ENCODE peak calls at places on chromosomes 12 and 14, in ten cellular contexts. T, Z, M, I, G, K, A, R, S and N are unnamed samples.
A peak's percentile ranks its signal among the peaks of the same experiment; 100 is the strongest.

GRCh38 chr12:1525858-1526257 is 68.5 kb downstream of the FBXL14 start:
- DNase-seq in I (no peak), A (no peak), G (no peak), S (no peak), T (no peak), R (no peak), M (no peak), Z (no peak), K (no peak), N (no peak)

GRCh38 chr12:127943481-127944210 is 323.3 kb upstream of the TMEM132C start:
- DNase-seq in Z (no peak), K (no peak), T (no peak), I (no peak), R (no peak), S (no peak), M (no peak), G (no peak), A (no peak), N (no peak)

GRCh38 chr14:104114421-104115130 is 23.8 kb upstream of the KIF26A start:
- DNase-seq in G (no peak), S (no peak), I (no peak), K (no peak), A (no peak), Z (peak; percentile 22), T (no peak), M (no peak), R (no peak), N (no peak)

GRCh38 chr14:104647467-104648063 is 41.9 kb upstream of the INF2 start:
- DNase-seq in I (no peak), K (no peak), S (no peak), A (no peak), R (no peak), G (no peak), M (no peak), T (no peak), Z (no peak), N (no peak)

GRCh38 chr12:88706286-88706685 is 126.0 kb upstream of the KITLG start:
- DNase-seq in S (no peak), R (no peak), Z (no peak), T (no peak), A (no peak), M (no peak), I (no peak), K (no peak), G (no peak), N (no peak)

GRCh38 chr12:83114042-83114441 is 427.3 kb downstream of the TMTC2 start:
- DNase-seq in M (no peak), Z (no peak), A (no peak), T (no peak), K (no peak), R (no peak), S (no peak), G (peak; percentile 21), I (no peak), N (no peak)

GRCh38 chr14:93989939-93990338 is 7.2 kb upstream of the CCDC197 start:
- DNase-seq in G (no peak), K (no peak), I (no peak), A (no peak), S (no peak), Z (no peak), T (no peak), R (peak; percentile 82), M (no peak), N (no peak)

GRCh38 chr12:39235990-39236767 is 206.7 kb downstream of the KIF21A start:
- DNase-seq in G (no peak), A (no peak), R (no peak), Z (no peak), I (no peak), S (no peak), M (no peak), T (no peak), K (no peak), N (no peak)

GRCh38 chr14:25953532-25954144 is 644.2 kb downstream of the NOVA1 start:
- DNase-seq in K (no peak), I (no peak), A (no peak), R (no peak), Z (no peak), T (peak; percentile 63), M (no peak), G (peak; percentile 1), S (no peak), N (no peak)

GRCh38 chr14:92726135-92726932 is 22.1 kb downstream of the LGMN start:
- DNase-seq in I (peak; percentile 54), S (peak; percentile 87), M (peak; percentile 30), G (peak; percentile 19), A (peak; percentile 52), Z (peak; percentile 82), R (no peak), T (peak; percentile 79), K (peak; percentile 89), N (peak; percentile 92)

GRCh38 chr12:64674367-64674922 is 64.2 kb downstream of the RASSF3 start:
- DNase-seq in A (no peak), I (no peak), K (no peak), S (no peak), R (no peak), G (no peak), M (no peak), Z (no peak), T (no peak), N (no peak)

GRCh38 chr12:6277982-6278438 is 32.5 kb upstream of the PLEKHG6 start:
- DNase-seq in T (peak; percentile 64), S (no peak), I (no peak), K (no peak), M (peak; percentile 78), Z (peak; percentile 68), A (no peak), R (no peak), G (no peak), N (no peak)

GRCh38 chr12:6272300-6273208 is 37.9 kb upstream of the PLEKHG6 start:
- DNase-seq in M (no peak), Z (peak; percentile 40), K (no peak), A (no peak), R (no peak), G (no peak), S (peak; percentile 34), I (no peak), T (peak; percentile 77), N (no peak)

GRCh38 chr14:24426150-24426911 is 3.1 kb downstream of the CBLN3 start:
- DNase-seq in K (no peak), I (no peak), A (no peak), T (no peak), G (no peak), M (no peak), Z (no peak), S (no peak), R (no peak), N (no peak)

GRCh38 chr12:119631930-119632678 is 35.8 kb upstream of the PRKAB1 start:
- DNase-seq in G (no peak), T (no peak), K (no peak), A (no peak), S (no peak), Z (no peak), R (peak; percentile 65), M (no peak), I (no peak), N (no peak)

GRCh38 chr12:6199531-6200265 is 502 bp upstream of the CD9 start:
- DNase-seq in S (peak; percentile 73), I (no peak), T (peak; percentile 66), R (no peak), M (peak; percentile 68), Z (no peak), G (peak; percentile 57), K (no peak), A (peak; percentile 69), N (peak; percentile 46)

GRCh38 chr14:101354726-101355125 is 206.6 kb upstream of the DIO3 start:
- DNase-seq in Z (peak; percentile 13), G (no peak), S (peak; percentile 1), A (no peak), M (no peak), K (no peak), T (no peak), R (no peak), I (no peak), N (no peak)

GRCh38 chr12:97309921-97310320 is 152.7 kb upstream of the RMST start:
- DNase-seq in T (no peak), M (no peak), G (no peak), A (no peak), R (no peak), K (no peak), S (no peak), I (no peak), Z (no peak), N (no peak)

GRCh38 chr14:100774164-100774537 is 47.5 kb downstream of the DLK1 start:
- DNase-seq in S (no peak), I (no peak), A (no peak), R (no peak), T (no peak), Z (peak; percentile 20), K (no peak), G (no peak), M (no peak), N (no peak)

GRCh38 chr14:102498678-102499265 is 10.8 kb downstream of the ANKRD9 start:
- DNase-seq in K (no peak), A (no peak), R (no peak), S (no peak), M (no peak), Z (no peak), G (no peak), I (no peak), T (no peak), N (no peak)
- H3K4me3 ChIP-seq in K (no peak overlapping the region), A (no peak overlapping the region), R (no peak overlapping the region), S (no peak overlapping the region), M (no peak overlapping the region), Z (no peak overlapping the region), G (no peak overlapping the region), I (no peak overlapping the region), T (no peak overlapping the region), N (no peak overlapping the region)

DNA sequence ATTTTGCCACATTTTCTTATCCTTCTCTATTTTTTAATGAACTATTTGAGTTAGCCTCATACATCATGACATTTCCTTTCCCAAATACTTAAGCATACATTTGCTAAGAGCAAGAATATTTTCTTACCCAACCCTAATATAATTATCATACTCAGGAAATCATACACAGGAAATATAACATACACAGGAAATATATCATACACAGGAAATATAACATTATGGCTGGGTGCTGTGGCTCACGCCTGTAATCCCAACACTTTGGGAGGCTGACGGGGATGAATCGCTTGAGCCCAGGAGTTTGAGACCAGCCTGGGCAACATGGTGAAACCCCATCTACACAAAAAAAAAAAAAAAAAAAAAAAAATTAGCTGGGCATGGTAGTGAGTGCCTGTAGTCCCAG is 4.9 kb downstream of the NCKAP1L start:
- DNase-seq in M (no peak), G (no peak), Z (no peak), K (no peak), A (no peak), R (no peak), S (no peak), T (no peak), I (no peak), N (no peak)
- H3K4me1 ChIP-seq in M (no peaks in the 10 kb centered on the region), G (no peaks in the 10 kb centered on the region), Z (no peaks in the 10 kb centered on the region), K (no peaks in the 10 kb centered on the region), A (no peaks in the 10 kb centered on the region), R (no peaks in the 10 kb centered on the region), S (no peaks in the 10 kb centered on the region), T (no peaks in the 10 kb centered on the region), I (no peaks in the 10 kb centered on the region), N (no peaks in the 10 kb centered on the region)

GRCh38 chr14:38839743-38840375 is 263.2 kb downstream of the SEC23A start:
- DNase-seq in G (no peak), T (peak; percentile 45), I (no peak), S (no peak), M (no peak), A (no peak), Z (no peak), K (no peak), R (no peak), N (peak; percentile 34)
- H3K4me3 ChIP-seq in G (no peak overlapping the region), T (no peak overlapping the region), I (no peak overlapping the region), S (no peak overlapping the region), M (no peak overlapping the region), A (no peak overlapping the region), Z (no peak overlapping the region), K (no peak overlapping the region), R (no peak overlapping the region), N (no peak overlapping the region)

GRCh38 chr12:68375701-68376469 is 43.7 kb upstream of the MDM1 start:
- DNase-seq in K (peak; percentile 51), T (no peak), A (no peak), R (no peak), S (no peak), M (no peak), I (no peak), Z (no peak), G (peak; percentile 36), N (no peak)
- H3K4me1 ChIP-seq in K (no peaks in the 10 kb centered on the region), T (peaks cover 14% of the 10 kb centered on the region), A (peaks cover 25% of the 10 kb centered on the region), R (no peaks in the 10 kb centered on the region), S (no peaks in the 10 kb centered on the region), M (no peaks in the 10 kb centered on the region), I (peaks cover 4% of the 10 kb centered on the region), Z (peaks cover 19% of the 10 kb centered on the region), G (peaks cover 15% of the 10 kb centered on the region), N (no peaks in the 10 kb centered on the region)